ENCODE peak calls at places on chromosomes 1 and 21, in nine cellular contexts. I is hepatocyte, N is sigmoid colon, R is adipocyte, H is Panc1, Q is fibroblast of villous mesenchyme, S is pancreas, E is cardiac fibroblast, P is stomach. B is an unnamed sample.

GRCh38 chr1:22261580-22261979 is 118.7 kb upstream of the WNT4 start:
- DNase-seq in N (no peak), E (no peak), R (no peak), Q (no peak), I (no peak), H (no peak), P (no peak), S (no peak), B (peak)

GRCh38 chr1:213988639-213989070 is 882 bp downstream of the PROX1 start:
- DNase-seq in N (no peak), E (no peak), Q (no peak), I (peak), H (no peak), R (no peak), P (no peak), S (no peak), B (peak)

GRCh38 chr1:204319462-204319861 is 40.3 kb downstream of the PLEKHA6 start:
- DNase-seq in R (peak), E (peak), N (no peak), H (peak), I (peak), Q (peak), P (peak), S (no peak), B (no peak)

GRCh38 chr1:116389013-116389412 is 16.0 kb downstream of the ATP1A1 start:
- DNase-seq in E (no peak), S (no peak), I (no peak), Q (no peak), P (peak), H (no peak), N (no peak), R (no peak), B (no peak)

GRCh38 chr1:38246955-38247952 is 200.7 kb upstream of the POU3F1 start:
- DNase-seq in P (no peak), N (no peak), Q (peak), E (peak), H (no peak), R (no peak), S (no peak), I (peak), B (peak)

GRCh38 chr1:74343191-74343590 is 108.0 kb downstream of the TNNI3K start:
- DNase-seq in I (peak), N (no peak), H (no peak), P (no peak), R (no peak), S (peak), E (no peak), Q (peak), B (no peak)

GRCh38 chr1:172322219-172323061 is 98.0 kb upstream of the C1orf105 start:
- DNase-seq in H (peak), S (peak), I (peak), Q (peak), R (peak), N (peak), E (peak), P (no peak), B (no peak)

GRCh38 chr1:56509713-56510641 is 69.4 kb downstream of the PLPP3 start:
- DNase-seq in R (no peak), P (no peak), Q (no peak), E (no peak), N (no peak), H (no peak), I (peak), S (no peak), B (peak)

GRCh38 chr1:25799758-25800537 is at the start of gene SELENON:
- DNase-seq in Q (peak), E (no peak), P (peak), N (peak), I (peak), R (peak), H (no peak), S (peak), B (peak)

GRCh38 chr1:26945728-26946127 is 14.5 kb downstream of the KDF1 start:
- DNase-seq in I (peak), E (no peak), R (no peak), S (peak), N (no peak), H (no peak), P (no peak), Q (no peak), B (peak)

GRCh38 chr1:70737125-70737524 is 310.5 kb downstream of the PTGER3 start:
- DNase-seq in I (no peak), N (no peak), E (no peak), P (no peak), H (no peak), R (no peak), S (no peak), Q (no peak), B (no peak)

GRCh38 chr1:26828352-26829093 is 2.0 kb downstream of the ZDHHC18 start:
- DNase-seq in I (no peak), R (no peak), P (peak), Q (no peak), E (no peak), H (no peak), S (no peak), N (no peak), B (no peak)

GRCh38 chr21:43608225-43608624 is 51.1 kb downstream of the HSF2BP start:
- DNase-seq in I (no peak), N (no peak), H (no peak), P (no peak), R (peak), E (peak), Q (peak), S (no peak), B (no peak)

GRCh38 chr1:93042134-93042821 is 36.8 kb upstream of the MTF2 start:
- DNase-seq in I (peak), P (no peak), R (no peak), H (no peak), E (no peak), S (no peak), Q (no peak), N (no peak), B (peak)

GRCh38 chr1:38758824-38759223 is 100.7 kb downstream of the RRAGC start:
- DNase-seq in N (no peak), H (no peak), I (no peak), R (no peak), Q (no peak), S (no peak), E (no peak), P (no peak), B (no peak)

GRCh38 chr1:80436851-80437250 is 1363.9 kb upstream of the ADGRL2 start:
- DNase-seq in Q (no peak), E (no peak), H (no peak), S (no peak), P (no peak), I (no peak), R (peak), N (no peak), B (no peak)

GRCh38 chr1:39159224-39160036 is 45.1 kb upstream of the MACF1 start:
- DNase-seq in I (peak), N (no peak), E (peak), S (peak), R (peak), H (no peak), P (peak), Q (no peak), B (peak)

GRCh38 chr1:186306533-186306932 is 68.5 kb downstream of the TPR start:
- DNase-seq in Q (no peak), S (no peak), I (no peak), E (no peak), H (no peak), R (no peak), P (no peak), N (no peak), B (no peak)

GRCh38 chr1:167510244-167510643 is 8.1 kb downstream of the CD247 start:
- DNase-seq in S (no peak), R (no peak), H (no peak), E (no peak), N (no peak), P (no peak), Q (no peak), I (no peak), B (no peak)

GRCh38 chr1:61589382-61589765 is 135.6 kb downstream of the TM2D1 start:
- DNase-seq in P (no peak), S (no peak), R (no peak), N (no peak), H (no peak), I (no peak), E (no peak), Q (no peak), B (no peak)

GRCh38 chr1:19704247-19705113 is 39.8 kb downstream of the HTR6 start:
- DNase-seq in S (peak), I (peak), R (peak), H (peak), N (peak), E (peak), P (peak), Q (peak), B (peak)

GRCh38 chr1:182374101-182374834 is 17.3 kb downstream of the GLUL start:
- DNase-seq in Q (no peak), I (no peak), E (no peak), N (no peak), R (no peak), P (no peak), S (no peak), H (no peak), B (no peak)

GRCh38 chr1:205444300-205444930 is 11.4 kb downstream of the BLACAT1 start:
- DNase-seq in Q (peak), I (no peak), R (no peak), E (no peak), P (no peak), S (no peak), N (no peak), H (no peak), B (no peak)

GRCh38 chr21:38441153-38441552 is 57.1 kb downstream of the ERG start:
- DNase-seq in P (no peak), E (no peak), N (no peak), R (no peak), I (no peak), S (no peak), H (no peak), Q (no peak), B (no peak)

GRCh38 chr1:237038211-237038610 is 3.8 kb upstream of the RYR2 start:
- DNase-seq in I (no peak), Q (no peak), H (no peak), N (no peak), E (no peak), R (no peak), S (no peak), P (no peak), B (no peak)

GRCh38 chr1:24966724-24967346 is 36.8 kb upstream of the RUNX3 start:
- DNase-seq in Q (peak), N (peak), S (no peak), P (no peak), E (peak), I (peak), H (no peak), R (peak), B (no peak)

GRCh38 chr1:63189677-63190076 is 132.7 kb upstream of the FOXD3 start:
- DNase-seq in E (no peak), P (no peak), I (no peak), N (no peak), H (no peak), R (peak), Q (no peak), S (no peak), B (peak)

GRCh38 chr1:223386013-223386412 is 7.2 kb upstream of the CCDC185 start:
- DNase-seq in H (no peak), I (no peak), Q (no peak), R (no peak), E (no peak), P (no peak), N (no peak), S (no peak), B (no peak)

DNA sequence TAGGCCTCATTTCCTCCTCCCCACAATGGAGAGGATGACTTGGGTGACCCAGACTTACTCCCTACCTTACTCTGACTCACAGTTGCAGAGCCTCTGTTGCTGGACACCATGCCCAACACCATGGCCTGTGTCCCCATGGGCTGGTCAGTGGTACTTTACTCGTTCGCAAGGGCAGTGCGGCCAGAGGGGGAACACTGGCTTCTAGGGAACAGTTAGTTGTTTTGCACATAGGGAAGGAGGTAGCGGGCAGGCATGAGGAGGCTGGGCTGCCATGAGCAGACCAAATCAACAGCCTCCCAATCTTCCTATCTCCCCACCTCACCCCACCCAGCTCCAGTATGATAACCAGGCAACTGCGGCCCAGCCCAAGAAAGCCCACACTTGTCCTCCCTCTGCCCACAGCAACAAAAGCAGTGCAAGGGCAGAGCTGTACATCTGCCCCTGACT is 18.8 kb downstream of the TAL1 start:
- DNase-seq in P (no peak), Q (no peak), E (no peak), S (no peak), H (no peak), N (peak), I (no peak), R (no peak), B (no peak)
- H3K4me3 ChIP-seq in P (no peak), Q (no peak), E (no peak), S (no peak), H (no peak), N (no peak), I (no peak), R (no peak), B (no peak)

GRCh38 chr1:235244969-235245592 is 82.9 kb downstream of the ARID4B start:
- DNase-seq in Q (no peak), R (no peak), H (no peak), E (no peak), S (no peak), N (no peak), I (no peak), P (no peak), B (no peak)
- H3K4me3 ChIP-seq in Q (no peak), R (no peak), H (no peak), E (no peak), S (no peak), N (no peak), I (no peak), P (no peak), B (no peak)

GRCh38 chr1:41108696-41109284 is 87.3 kb upstream of the SLFNL1 start:
- DNase-seq in S (no peak), N (peak), H (no peak), Q (peak), R (peak), E (peak), I (no peak), P (no peak), B (no peak)
- H3K4me3 ChIP-seq in S (no peak), N (no peak), H (no peak), Q (no peak), R (peak), E (no peak), I (no peak), P (no peak), B (no peak)

DNA sequence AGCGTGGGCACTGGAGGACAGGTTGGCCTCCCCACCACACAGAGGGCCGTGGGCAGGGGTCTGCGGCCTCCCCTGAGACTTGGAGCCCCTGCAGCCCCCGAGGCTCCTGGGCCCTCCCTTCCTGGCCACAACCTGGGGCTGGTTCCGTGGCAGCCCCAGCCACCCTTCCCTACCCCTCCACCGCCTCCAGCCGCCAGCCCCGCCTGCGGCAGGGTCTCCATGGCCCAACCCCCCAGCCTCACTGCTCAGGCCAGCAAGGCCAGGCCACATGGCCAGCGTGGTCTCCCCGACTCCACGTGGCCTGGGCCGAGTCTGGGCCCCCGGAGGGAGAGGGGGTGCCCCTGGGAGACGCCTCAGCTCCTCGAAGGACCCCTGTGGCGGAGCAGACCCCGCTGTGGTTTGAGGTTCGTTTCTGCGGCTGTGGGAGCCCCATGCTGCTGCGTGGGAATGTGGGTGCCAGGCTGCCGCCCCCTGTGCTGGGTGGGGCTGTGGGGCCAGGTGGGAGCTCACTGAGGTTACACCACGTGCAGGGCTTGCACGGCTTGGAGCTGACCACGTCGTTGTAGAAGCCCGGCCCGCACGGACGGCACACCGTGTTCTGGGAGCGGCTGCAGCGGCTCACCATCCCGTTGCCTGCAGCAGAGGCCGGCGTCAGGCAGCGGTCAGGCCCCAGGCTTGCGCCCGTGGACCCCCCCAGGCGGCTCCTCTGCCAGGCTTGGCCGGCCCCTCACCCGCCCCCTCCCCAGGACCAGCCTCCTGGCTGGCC is 617 bp downstream of the TNFRSF4 start:
- DNase-seq in E (no peak), S (no peak), R (no peak), H (no peak), Q (no peak), I (no peak), P (peak), N (no peak), B (no peak)
- H3K4me3 ChIP-seq in E (no peak), S (peak), R (no peak), H (no peak), Q (no peak), I (no peak), P (peak), N (no peak), B (no peak)

GRCh38 chr1:1630191-1630964 is 1.6 kb upstream of the MMP23B start:
- DNase-seq in H (no peak), S (no peak), I (peak), N (peak), R (no peak), P (peak), E (peak), Q (peak), B (peak)
- H3K4me3 ChIP-seq in H (no peak), S (peak), I (no peak), N (peak), R (no peak), P (peak), E (no peak), Q (no peak), B (peak)

DNA sequence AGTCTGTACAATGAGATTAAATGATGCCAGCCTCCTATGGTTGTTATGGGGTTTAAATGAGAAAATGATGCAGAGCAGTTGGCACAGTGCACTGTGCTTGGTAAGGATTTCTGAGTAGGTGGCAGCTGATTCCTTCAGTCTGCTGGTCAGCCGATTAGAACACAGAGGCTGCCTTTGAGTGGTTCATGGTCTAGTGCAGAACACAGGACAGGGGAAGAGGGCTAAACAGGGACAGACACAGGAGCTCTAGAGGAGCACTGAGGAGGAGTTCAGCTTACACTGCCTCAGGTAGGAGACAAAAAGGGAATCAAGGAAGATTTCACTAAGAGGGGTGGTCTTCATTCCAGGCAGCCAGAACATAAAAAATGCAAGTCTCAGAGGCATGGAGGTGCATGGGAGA is 1.4 kb downstream of the TIE1 start:
- DNase-seq in R (no peak), P (no peak), S (no peak), H (no peak), I (no peak), Q (no peak), E (no peak), N (no peak), B (no peak)
- H3K4me3 ChIP-seq in R (no peak), P (peak), S (no peak), H (no peak), I (no peak), Q (no peak), E (no peak), N (no peak), B (no peak)

DNA sequence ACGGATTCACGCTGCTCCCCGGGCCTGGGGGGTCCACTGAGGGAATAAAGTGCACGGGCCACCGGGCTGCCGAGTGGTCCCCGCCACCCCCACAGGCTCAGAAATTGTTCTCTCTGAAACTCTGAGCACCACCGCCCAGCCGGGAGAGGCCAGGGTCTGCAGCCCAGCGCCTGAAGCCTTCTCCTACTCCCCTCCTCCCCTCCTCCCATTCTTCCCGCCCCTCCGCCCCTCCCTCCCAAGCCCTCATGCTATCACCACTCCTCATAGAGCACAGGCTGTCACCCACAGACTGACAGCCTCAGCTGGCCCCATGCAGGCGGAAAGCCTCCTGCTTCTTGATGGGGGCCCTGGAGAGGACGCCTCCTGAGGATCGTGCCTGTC is 707 bp upstream of the GPR153 start:
- DNase-seq in R (no peak), I (peak), P (no peak), N (no peak), S (no peak), Q (no peak), H (no peak), E (no peak), B (peak)
- H3K4me3 ChIP-seq in R (peak), I (no peak), P (peak), N (peak), S (no peak), Q (peak), H (peak), E (no peak), B (peak)

GRCh38 chr1:201269900-201270410 is 13.4 kb upstream of the PKP1 start:
- DNase-seq in R (no peak), H (no peak), S (no peak), I (no peak), N (no peak), E (no peak), Q (no peak), P (no peak), B (no peak)
- H3K4me3 ChIP-seq in R (no peak), H (no peak), S (no peak), I (no peak), N (no peak), E (no peak), Q (no peak), P (no peak), B (no peak)

DNA sequence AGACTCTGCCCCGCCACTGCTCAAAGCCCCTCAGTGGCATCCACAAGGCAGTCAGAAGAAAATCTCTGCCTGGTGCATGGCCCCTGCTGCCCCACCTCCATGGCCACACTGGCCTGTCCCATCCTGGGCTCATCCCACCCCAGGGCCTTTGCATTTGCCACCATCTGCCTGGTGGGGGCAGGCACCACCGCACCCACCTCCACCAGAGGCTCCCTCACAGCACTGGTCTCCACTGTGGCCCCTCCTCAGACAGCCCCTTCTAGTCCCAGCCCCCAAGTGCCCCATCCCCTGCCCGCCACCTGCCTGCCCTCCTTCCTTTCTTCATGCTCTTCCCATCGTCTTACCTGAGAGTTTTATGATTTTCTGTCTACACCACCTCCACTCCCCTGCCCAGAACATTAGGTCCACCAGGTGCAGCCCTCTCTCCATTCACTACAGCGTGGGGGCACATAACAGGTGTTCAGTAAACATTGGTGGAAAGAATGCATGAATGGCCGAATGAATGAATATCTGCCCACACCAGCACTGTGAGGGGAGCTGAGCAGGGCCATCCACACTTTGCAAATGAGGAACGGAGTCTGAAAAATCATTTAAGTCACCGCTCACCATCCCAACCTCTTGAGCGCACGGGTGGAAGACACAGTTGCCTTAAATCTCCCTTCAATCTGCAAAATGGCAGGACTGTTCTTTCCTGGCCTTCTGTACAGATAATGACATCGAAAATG is 2.1 kb downstream of the PRDM15 start:
- DNase-seq in P (no peak), E (no peak), R (no peak), N (no peak), I (no peak), H (no peak), Q (no peak), S (no peak), B (no peak)
- H3K4me3 ChIP-seq in P (peak), E (no peak), R (peak), N (no peak), I (no peak), H (no peak), Q (peak), S (no peak), B (no peak)

GRCh38 chr1:111621050-111621449 is 1.5 kb downstream of the RAP1A start:
- DNase-seq in P (no peak), N (no peak), H (no peak), E (peak), I (no peak), R (peak), S (no peak), Q (no peak), B (no peak)
- H3K4me3 ChIP-seq in P (peak), N (peak), H (peak), E (peak), I (peak), R (peak), S (peak), Q (peak), B (peak)

B was measured in small intestine.